ENCODE peak calls at places on chromosomes 5 and 9, in six cellular contexts. One of them, this sample, is unnamed.

GRCh38 chr5:145943674-145944121 is 7.3 kb downstream of the SH3RF2 start:
- DNase-seq in stimulated activated CD4-positive, alpha-beta T cell treated with anti-CD3 and anti-CD28 coated beads, Interleukin-15, amount 100 ng/mL, for 24 hours: no peak
- DNase-seq in activated T-cell treated with anti-CD3 and anti-CD28 coated beads for 1 hour: no peak
- DNase-seq in HEK293T: no peak
- DNase-seq in AML-193: peak
- DNase-seq in glomerular endothelial cell: no peak
- DNase-seq in this sample: no peak

GRCh38 chr5:143054480-143054941 is 284.3 kb downstream of the ARHGAP26 start:
- DNase-seq in activated T-cell treated with anti-CD3 and anti-CD28 coated beads for 1 hour: no peak
- DNase-seq in stimulated activated CD4-positive, alpha-beta T cell treated with anti-CD3 and anti-CD28 coated beads, Interleukin-15, amount 100 ng/mL, for 24 hours: peak
- DNase-seq in HEK293T: no peak
- DNase-seq in glomerular endothelial cell: no peak
- DNase-seq in AML-193: no peak
- DNase-seq in this sample: no peak

GRCh38 chr9:74443036-74443750 is 53.9 kb upstream of the RORB start:
- DNase-seq in glomerular endothelial cell: no peak
- DNase-seq in stimulated activated CD4-positive, alpha-beta T cell treated with anti-CD3 and anti-CD28 coated beads, Interleukin-15, amount 100 ng/mL, for 24 hours: no peak
- DNase-seq in AML-193: no peak
- DNase-seq in HEK293T: no peak
- DNase-seq in activated T-cell treated with anti-CD3 and anti-CD28 coated beads for 1 hour: no peak
- DNase-seq in this sample: no peak

GRCh38 chr9:976258-976804 is at the start of gene DMRT3:
- DNase-seq in AML-193: no peak
- DNase-seq in activated T-cell treated with anti-CD3 and anti-CD28 coated beads for 1 hour: no peak
- DNase-seq in stimulated activated CD4-positive, alpha-beta T cell treated with anti-CD3 and anti-CD28 coated beads, Interleukin-15, amount 100 ng/mL, for 24 hours: peak
- DNase-seq in HEK293T: peak
- DNase-seq in glomerular endothelial cell: no peak
- DNase-seq in this sample: no peak

GRCh38 chr5:147882586-147883313 is 4.2 kb downstream of the SCGB3A2 start:
- DNase-seq in glomerular endothelial cell: no peak
- DNase-seq in AML-193: no peak
- DNase-seq in HEK293T: no peak
- DNase-seq in activated T-cell treated with anti-CD3 and anti-CD28 coated beads for 1 hour: no peak
- DNase-seq in stimulated activated CD4-positive, alpha-beta T cell treated with anti-CD3 and anti-CD28 coated beads, Interleukin-15, amount 100 ng/mL, for 24 hours: no peak
- DNase-seq in this sample: no peak

GRCh38 chr9:14903040-14903439 is 7.2 kb downstream of the FREM1 start:
- DNase-seq in HEK293T: no peak
- DNase-seq in stimulated activated CD4-positive, alpha-beta T cell treated with anti-CD3 and anti-CD28 coated beads, Interleukin-15, amount 100 ng/mL, for 24 hours: no peak
- DNase-seq in AML-193: no peak
- DNase-seq in glomerular endothelial cell: no peak
- DNase-seq in activated T-cell treated with anti-CD3 and anti-CD28 coated beads for 1 hour: no peak
- DNase-seq in this sample: no peak

GRCh38 chr9:876425-876824 is 34.9 kb downstream of the DMRT1 start:
- DNase-seq in activated T-cell treated with anti-CD3 and anti-CD28 coated beads for 1 hour: no peak
- DNase-seq in stimulated activated CD4-positive, alpha-beta T cell treated with anti-CD3 and anti-CD28 coated beads, Interleukin-15, amount 100 ng/mL, for 24 hours: no peak
- DNase-seq in glomerular endothelial cell: no peak
- DNase-seq in AML-193: no peak
- DNase-seq in HEK293T: no peak
- DNase-seq in this sample: no peak

GRCh38 chr5:180291234-180291940 is 496 bp downstream of the MAPK9 start:
- DNase-seq in glomerular endothelial cell: no peak
- DNase-seq in AML-193: no peak
- DNase-seq in HEK293T: peak
- DNase-seq in stimulated activated CD4-positive, alpha-beta T cell treated with anti-CD3 and anti-CD28 coated beads, Interleukin-15, amount 100 ng/mL, for 24 hours: peak
- DNase-seq in activated T-cell treated with anti-CD3 and anti-CD28 coated beads for 1 hour: peak
- DNase-seq in this sample: peak

GRCh38 chr9:18428621-18429020 is 45.3 kb upstream of the ADAMTSL1 start:
- DNase-seq in stimulated activated CD4-positive, alpha-beta T cell treated with anti-CD3 and anti-CD28 coated beads, Interleukin-15, amount 100 ng/mL, for 24 hours: no peak
- DNase-seq in HEK293T: no peak
- DNase-seq in AML-193: no peak
- DNase-seq in glomerular endothelial cell: no peak
- DNase-seq in activated T-cell treated with anti-CD3 and anti-CD28 coated beads for 1 hour: no peak
- DNase-seq in this sample: no peak

GRCh38 chr9:117926031-117926655 is 221.9 kb downstream of the TLR4 start:
- DNase-seq in stimulated activated CD4-positive, alpha-beta T cell treated with anti-CD3 and anti-CD28 coated beads, Interleukin-15, amount 100 ng/mL, for 24 hours: no peak
- DNase-seq in AML-193: no peak
- DNase-seq in HEK293T: no peak
- DNase-seq in activated T-cell treated with anti-CD3 and anti-CD28 coated beads for 1 hour: no peak
- DNase-seq in glomerular endothelial cell: no peak
- DNase-seq in this sample: no peak

GRCh38 chr5:29462261-29462660 is 1731.2 kb upstream of the CDH6 start:
- DNase-seq in activated T-cell treated with anti-CD3 and anti-CD28 coated beads for 1 hour: no peak
- DNase-seq in glomerular endothelial cell: no peak
- DNase-seq in stimulated activated CD4-positive, alpha-beta T cell treated with anti-CD3 and anti-CD28 coated beads, Interleukin-15, amount 100 ng/mL, for 24 hours: no peak
- DNase-seq in AML-193: no peak
- DNase-seq in HEK293T: no peak
- DNase-seq in this sample: no peak

GRCh38 chr5:163407034-163407652 is 30.3 kb upstream of the CCNG1 start:
- DNase-seq in HEK293T: no peak
- DNase-seq in activated T-cell treated with anti-CD3 and anti-CD28 coated beads for 1 hour: no peak
- DNase-seq in AML-193: peak
- DNase-seq in stimulated activated CD4-positive, alpha-beta T cell treated with anti-CD3 and anti-CD28 coated beads, Interleukin-15, amount 100 ng/mL, for 24 hours: no peak
- DNase-seq in glomerular endothelial cell: no peak
- DNase-seq in this sample: no peak

GRCh38 chr5:170720984-170721383 is 62.5 kb upstream of the GABRP start:
- DNase-seq in AML-193: no peak
- DNase-seq in glomerular endothelial cell: no peak
- DNase-seq in stimulated activated CD4-positive, alpha-beta T cell treated with anti-CD3 and anti-CD28 coated beads, Interleukin-15, amount 100 ng/mL, for 24 hours: no peak
- DNase-seq in HEK293T: no peak
- DNase-seq in activated T-cell treated with anti-CD3 and anti-CD28 coated beads for 1 hour: no peak
- DNase-seq in this sample: no peak

GRCh38 chr9:113275147-113276131 is at the start of the genes CDC26 and PRPF4:
- DNase-seq in activated T-cell treated with anti-CD3 and anti-CD28 coated beads for 1 hour: peak
- DNase-seq in HEK293T: peak
- DNase-seq in stimulated activated CD4-positive, alpha-beta T cell treated with anti-CD3 and anti-CD28 coated beads, Interleukin-15, amount 100 ng/mL, for 24 hours: peak
- DNase-seq in AML-193: peak
- DNase-seq in glomerular endothelial cell: peak
- DNase-seq in this sample: peak

GRCh38 chr5:85453026-85453349 is 1068.3 kb upstream of the EDIL3 start:
- DNase-seq in HEK293T: no peak
- DNase-seq in stimulated activated CD4-positive, alpha-beta T cell treated with anti-CD3 and anti-CD28 coated beads, Interleukin-15, amount 100 ng/mL, for 24 hours: no peak
- DNase-seq in activated T-cell treated with anti-CD3 and anti-CD28 coated beads for 1 hour: no peak
- DNase-seq in glomerular endothelial cell: no peak
- DNase-seq in AML-193: no peak
- DNase-seq in this sample: no peak

GRCh38 chr5:91188755-91189154 is 194.4 kb downstream of the ARRDC3 start:
- DNase-seq in glomerular endothelial cell: no peak
- DNase-seq in HEK293T: no peak
- DNase-seq in AML-193: no peak
- DNase-seq in activated T-cell treated with anti-CD3 and anti-CD28 coated beads for 1 hour: no peak
- DNase-seq in stimulated activated CD4-positive, alpha-beta T cell treated with anti-CD3 and anti-CD28 coated beads, Interleukin-15, amount 100 ng/mL, for 24 hours: no peak
- DNase-seq in this sample: no peak

This sample was measured in activated CD8-positive, alpha-beta T cell treated with anti-CD3 and anti-CD28 coated beads, Interleukin-2, amount 10 ng/mL, durations not matched to agents 7 days and 5 days.